ENCODE peak calls at places on chromosomes 3 and 15, in six cellular contexts. I is ovary, Z is fibroblast of lung, U is tibial nerve, S is BE2C, E is mammary epithelial cell. Q is an unnamed sample.
A peak's percentile ranks its signal among the peaks of the same experiment; 100 is the strongest.

GRCh38 chr3:170572665-170573253 is 13.1 kb downstream of the SLC7A14 start:
- DNase-seq in I (no peak), Z (peak; percentile 80), U (no peak), S (no peak), E (peak; percentile 71), Q (peak; percentile 53)

GRCh38 chr15:64532921-64533320 is 72.5 kb downstream of the ZNF609 start:
- DNase-seq in I (no peak), Z (no peak), U (no peak), S (no peak), E (no peak), Q (no peak)

GRCh38 chr3:17494117-17494809 is 248.2 kb downstream of the TBC1D5 start:
- DNase-seq in I (no peak), Z (no peak), U (no peak), S (peak; percentile 91), E (no peak), Q (no peak)

GRCh38 chr3:172107403-172107802 is 68.0 kb downstream of the FNDC3B start:
- DNase-seq in I (no peak), Z (no peak), U (no peak), S (no peak), E (no peak), Q (no peak)

GRCh38 chr3:69359339-69359893 is 26.5 kb downstream of the FRMD4B start:
- DNase-seq in I (no peak), Z (no peak), U (no peak), S (no peak), E (no peak), Q (no peak)

GRCh38 chr15:63995789-63996188 is 50.5 kb downstream of the DAPK2 start:
- DNase-seq in I (no peak), Z (no peak), U (no peak), S (no peak), E (no peak), Q (no peak)

GRCh38 chr3:190288836-190289235 is 33.4 kb downstream of the CLDN1 start:
- DNase-seq in I (no peak), Z (no peak), U (no peak), S (no peak), E (peak; percentile 59), Q (no peak)

GRCh38 chr3:126528419-126528799 is 4.5 kb downstream of the CHST13 start:
- DNase-seq in I (no peak), Z (no peak), U (no peak), S (no peak), E (no peak), Q (no peak)

GRCh38 chr3:12158387-12159226 is at the start of gene TIMP4:
- DNase-seq in I (peak; percentile 41), Z (peak; percentile 52), U (peak; percentile 42), S (no peak), E (no peak), Q (no peak)

GRCh38 chr3:28972921-28973320 is 307.9 kb upstream of the RBMS3 start:
- DNase-seq in I (no peak), Z (peak; percentile 76), U (no peak), S (no peak), E (peak; percentile 26), Q (peak; percentile 48)

GRCh38 chr15:77464129-77464865 is 43.6 kb downstream of the HMG20A start:
- DNase-seq in I (no peak), Z (no peak), U (no peak), S (no peak), E (no peak), Q (no peak)

GRCh38 chr15:72222433-72222832 is 8.6 kb downstream of the PKM start:
- DNase-seq in I (no peak), Z (peak; percentile 35), U (no peak), S (peak; percentile 37), E (peak; percentile 96), Q (no peak)

GRCh38 chr3:102074951-102075350 is 225.6 kb downstream of the NFKBIZ start:
- DNase-seq in I (no peak), Z (no peak), U (no peak), S (no peak), E (no peak), Q (no peak)

GRCh38 chr3:83063457-83063856 is 1302.0 kb upstream of the GBE1 start:
- DNase-seq in I (no peak), Z (peak; percentile 65), U (no peak), S (no peak), E (no peak), Q (no peak)

GRCh38 chr3:186109897-186110803 is 1.3 kb upstream of the ETV5 start:
- DNase-seq in I (peak; percentile 36), Z (peak; percentile 30), U (no peak), S (peak; percentile 40), E (no peak), Q (no peak)

GRCh38 chr15:42921049-42921731 is 612 bp upstream of the TTBK2 start:
- DNase-seq in I (peak; percentile 64), Z (peak; percentile 20), U (no peak), S (no peak), E (peak; percentile 31), Q (no peak)

GRCh38 chr15:80870893-80871292 is 91.7 kb downstream of the CEMIP start:
- DNase-seq in I (no peak), Z (no peak), U (no peak), S (no peak), E (no peak), Q (no peak)

GRCh38 chr15:96341465-96342142 is 11.1 kb downstream of the NR2F2 start:
- DNase-seq in I (peak; percentile 59), Z (peak; percentile 47), U (no peak), S (no peak), E (no peak), Q (no peak)

GRCh38 chr15:96339662-96340347 is 9.3 kb downstream of the NR2F2 start:
- DNase-seq in I (no peak), Z (peak; percentile 60), U (no peak), S (no peak), E (no peak), Q (no peak)

GRCh38 chr15:96338772-96339661 is 8.5 kb downstream of the NR2F2 start:
- DNase-seq in I (no peak), Z (peak; percentile 40), U (no peak), S (no peak), E (no peak), Q (no peak)

GRCh38 chr15:96340611-96341464 is 10.3 kb downstream of the NR2F2 start:
- DNase-seq in I (peak; percentile 72), Z (peak; percentile 70), U (no peak), S (peak; percentile 72), E (no peak), Q (no peak)

GRCh38 chr15:96340348-96340610 is 9.8 kb downstream of the NR2F2 start:
- DNase-seq in I (no peak), Z (no peak), U (no peak), S (no peak), E (no peak), Q (no peak)
- H3K4me3 ChIP-seq in I (peak overlapping the region; percentile 46), Z (peak overlapping the region; percentile 100), U (peak overlapping the region; percentile 89), S (peak overlapping the region; percentile 74), E (peak overlapping the region; percentile 64), Q (peak overlapping the region; percentile 69)

GRCh38 chr3:8768364-8769087 is 887 bp downstream of the OXTR start:
- DNase-seq in I (no peak), Z (peak; percentile 23), U (no peak), S (no peak), E (no peak), Q (no peak)

GRCh38 chr3:8766148-8766547 is 3.3 kb downstream of the OXTR start:
- DNase-seq in I (no peak), Z (no peak), U (no peak), S (no peak), E (no peak), Q (no peak)

GRCh38 chr3:8767181-8767666 is 2.2 kb downstream of the OXTR start:
- DNase-seq in I (no peak), Z (peak; percentile 33), U (no peak), S (no peak), E (no peak), Q (no peak)

GRCh38 chr3:8767667-8768363 is 1.6 kb downstream of the OXTR start:
- DNase-seq in I (peak; percentile 38), Z (peak; percentile 51), U (no peak), S (no peak), E (peak; percentile 71), Q (no peak)

DNA sequence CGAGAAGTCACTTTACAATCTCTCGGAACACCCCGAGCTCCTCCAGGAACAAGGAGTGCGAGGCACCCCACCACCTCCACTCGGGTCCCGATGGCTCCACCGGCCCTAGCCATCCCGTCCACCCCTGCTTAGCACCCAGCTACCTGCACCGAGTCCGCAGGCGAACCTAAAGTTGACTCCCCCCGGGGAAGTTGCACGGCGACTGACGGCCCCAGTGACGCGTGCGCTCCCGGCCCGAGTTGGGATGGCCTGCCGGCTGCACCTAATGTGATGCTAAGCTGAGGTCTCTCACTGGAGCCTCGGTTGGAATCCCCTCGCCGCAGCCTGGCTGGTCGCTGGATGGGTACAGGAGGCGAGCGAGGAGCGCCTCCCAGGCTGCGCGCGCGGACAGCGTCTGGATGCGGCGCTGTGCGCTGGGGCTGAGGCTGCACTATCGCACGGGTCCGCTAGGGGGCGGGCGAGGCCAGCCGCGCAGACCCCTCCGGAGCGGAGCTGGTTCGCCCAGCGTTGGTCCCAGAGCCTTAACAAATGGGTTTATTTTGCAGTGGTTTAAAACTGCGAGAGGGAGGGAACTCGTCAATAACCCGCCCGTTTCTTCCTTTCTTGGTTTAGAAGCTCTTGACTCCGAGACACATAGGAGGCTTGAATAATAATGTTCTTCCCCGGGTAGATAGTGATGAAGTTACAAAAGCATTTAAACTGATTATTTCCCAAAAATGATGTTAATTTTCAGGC is at the start of gene OXTR:
- DNase-seq in I (peak; percentile 78), Z (peak; percentile 85), U (peak; percentile 17), S (peak; percentile 65), E (peak; percentile 70), Q (no peak)
- H3K27me3 ChIP-seq in I (no peaks in the 10 kb centered on the region), Z (no peaks in the 10 kb centered on the region), U (peaks cover 54% of the 10 kb centered on the region), S (no peaks in the 10 kb centered on the region), E (no peaks in the 10 kb centered on the region), Q (peaks cover 28% of the 10 kb centered on the region)

DNA sequence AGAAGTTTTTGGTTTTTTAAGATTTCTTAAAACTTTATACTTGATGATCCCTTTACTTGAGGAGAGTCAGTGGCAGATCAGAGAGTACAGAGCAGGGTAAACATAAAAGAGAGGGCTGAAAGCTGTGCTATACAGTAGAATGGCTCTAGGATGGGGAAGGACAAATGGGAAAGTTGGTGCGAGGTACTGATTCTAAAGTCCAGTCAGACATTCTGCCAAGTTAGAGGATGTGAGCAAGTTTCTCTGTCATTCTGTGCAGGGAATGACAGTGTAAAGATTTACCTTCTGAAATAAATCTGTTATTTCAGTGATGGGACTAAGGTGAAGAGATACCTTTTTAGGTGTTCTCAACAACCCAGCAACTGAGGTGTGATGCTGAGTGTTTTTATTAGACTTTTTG is 100.1 kb upstream of the GBE1 start:
- DNase-seq in I (no peak), Z (no peak), U (no peak), S (no peak), E (no peak), Q (no peak)
- TF ChIP-seq CTCF in I (no peak), Z (no peak), U (no peak), S (no peak), E (no peak), Q (no peak)

DNA sequence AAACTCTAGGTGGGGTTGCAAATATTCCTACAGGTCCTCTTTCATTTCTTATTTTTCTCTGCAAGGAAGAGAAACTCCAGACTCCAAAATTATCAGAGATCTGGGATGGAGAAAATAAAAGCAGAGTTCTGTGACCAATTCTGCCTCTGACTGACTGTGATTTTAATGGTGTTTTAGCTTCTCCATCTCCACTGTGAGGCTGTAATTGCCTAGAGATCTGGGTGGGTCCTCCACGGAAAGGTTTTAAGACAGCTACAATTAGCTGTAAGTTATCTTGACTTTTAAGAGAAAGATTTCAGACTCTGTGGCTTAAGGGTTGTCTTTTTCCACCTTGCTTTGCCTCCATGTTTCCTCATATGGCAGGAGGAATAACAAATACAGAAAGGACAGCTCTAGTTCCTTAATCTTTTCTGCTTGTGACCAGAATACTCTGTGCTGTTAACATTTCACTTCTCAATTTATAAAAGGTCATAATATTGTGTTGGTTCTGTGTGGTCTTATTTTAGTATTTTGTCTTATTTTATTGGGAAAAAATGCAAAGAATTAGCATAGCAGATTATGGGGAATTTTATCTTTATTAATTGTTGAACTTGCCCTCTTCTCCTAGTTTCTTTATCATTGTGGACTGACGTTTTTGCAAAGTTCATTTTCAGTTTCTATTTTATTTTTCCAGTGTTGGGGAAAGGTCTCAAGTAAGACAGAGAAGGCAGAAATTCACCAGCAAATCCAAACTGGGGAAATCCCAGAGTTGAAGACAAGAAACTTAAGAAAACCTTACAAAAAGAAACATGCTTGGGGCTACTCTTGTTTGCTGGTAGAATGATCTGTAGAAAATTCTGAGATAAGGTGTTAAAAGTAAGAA is 157.9 kb downstream of the RAP2B start:
- DNase-seq in I (no peak), Z (no peak), U (no peak), S (no peak), E (no peak), Q (no peak)
- H3K4me3 ChIP-seq in I (no peak overlapping the region), Z (no peak overlapping the region), U (no peak overlapping the region), S (no peak overlapping the region), E (no peak overlapping the region), Q (no peak overlapping the region)

Q was measured in kidney epithelial cell.